ENCODE peak calls at places on chromosomes 5 and 9, in four cellular contexts. I is Caco-2, Z is foreskin fibroblast, U is choroid plexus epithelial cell. M is an unnamed sample.

GRCh38 chr9:6079386-6079785 is 64.0 kb upstream of the RANBP6 start:
- DNase-seq in I (no peak), Z (no peak), U (no peak), M (no peak)

GRCh38 chr5:31161772-31162171 is 31.7 kb upstream of the CDH6 start:
- DNase-seq in I (peak), Z (no peak), U (peak), M (no peak)

GRCh38 chr5:80246995-80247729 is 8.7 kb downstream of the SERINC5 start:
- DNase-seq in I (peak), Z (peak), U (peak), M (peak)

GRCh38 chr9:93191354-93191660 is 7.4 kb downstream of the WNK2 start:
- DNase-seq in I (no peak), Z (no peak), U (no peak), M (no peak)

GRCh38 chr9:131178895-131179294 is 53.5 kb downstream of the NUP214 start:
- DNase-seq in I (no peak), Z (no peak), U (no peak), M (no peak)

GRCh38 chr9:38026840-38027527 is 42.0 kb downstream of the SHB start:
- DNase-seq in I (no peak), Z (peak), U (no peak), M (no peak)

GRCh38 chr5:75007537-75007847 is 44.9 kb downstream of the GCNT4 start:
- DNase-seq in I (no peak), Z (peak), U (peak), M (peak)

GRCh38 chr5:23461576-23461975 is 45.8 kb upstream of the PRDM9 start:
- DNase-seq in I (no peak), Z (no peak), U (no peak), M (no peak)

GRCh38 chr5:139765409-139766217 is 30.0 kb upstream of the PSD2 start:
- DNase-seq in I (peak), Z (peak), U (peak), M (no peak)

GRCh38 chr9:121798941-121799340 is 147.5 kb downstream of the DAB2IP start:
- DNase-seq in I (no peak), Z (no peak), U (no peak), M (no peak)

GRCh38 chr9:133003671-133004090 is 25.2 kb downstream of the GFI1B start:
- DNase-seq in I (no peak), Z (no peak), U (no peak), M (no peak)

GRCh38 chr9:117464941-117465616 is 50.2 kb upstream of the ASTN2 start:
- DNase-seq in I (no peak), Z (no peak), U (no peak), M (no peak)

GRCh38 chr5:181246276-181247050 is 2.8 kb upstream of the RACK1 start:
- DNase-seq in I (peak), Z (peak), U (peak), M (no peak)

GRCh38 chr9:130300739-130301138 is 35.2 kb downstream of the HMCN2 start:
- DNase-seq in I (no peak), Z (no peak), U (no peak), M (no peak)

GRCh38 chr5:74179183-74179582 is 461.3 kb downstream of the ENC1 start:
- DNase-seq in I (no peak), Z (peak), U (peak), M (no peak)

GRCh38 chr9:114017741-114018715 is 60.1 kb downstream of the AMBP start:
- DNase-seq in I (no peak), Z (no peak), U (no peak), M (no peak)

GRCh38 chr5:97133106-97133505 is 9.3 kb downstream of the LIX1 start:
- DNase-seq in I (no peak), Z (no peak), U (peak), M (no peak)

GRCh38 chr5:39100851-39101396 is 26.7 kb upstream of the RICTOR start:
- DNase-seq in I (no peak), Z (peak), U (peak), M (peak)

GRCh38 chr5:35876922-35877321 is 20.2 kb downstream of the IL7R start:
- DNase-seq in I (no peak), Z (peak), U (no peak), M (no peak)

GRCh38 chr5:5242056-5242455 is 101.9 kb downstream of the ADAMTS16 start:
- DNase-seq in I (no peak), Z (no peak), U (no peak), M (no peak)

GRCh38 chr5:175246242-175246891 is 197.6 kb downstream of the DRD1 start:
- DNase-seq in I (no peak), Z (peak), U (peak), M (peak)

GRCh38 chr5:148730272-148730954 is 76.1 kb upstream of the HTR4 start:
- DNase-seq in I (no peak), Z (peak), U (peak), M (peak)

GRCh38 chr5:163908253-163908652 is 402.8 kb downstream of the MAT2B start:
- DNase-seq in I (no peak), Z (no peak), U (no peak), M (no peak)

GRCh38 chr5:21154526-21154925 is 1166.5 kb upstream of the CDH18 start:
- DNase-seq in I (no peak), Z (no peak), U (no peak), M (no peak)

GRCh38 chr9:124602632-124603031 is 95.4 kb upstream of the NR5A1 start:
- DNase-seq in I (no peak), Z (no peak), U (no peak), M (no peak)

GRCh38 chr9:7216004-7216821 is 458.4 kb downstream of the KDM4C start:
- DNase-seq in I (no peak), Z (peak), U (peak), M (no peak)

GRCh38 chr5:111478266-111478665 is 34.1 kb downstream of the STARD4 start:
- DNase-seq in I (no peak), Z (no peak), U (peak), M (no peak)
- TF ChIP-seq CTCF in I (no peak), Z (peak), U (no peak), M (no peak)

DNA sequence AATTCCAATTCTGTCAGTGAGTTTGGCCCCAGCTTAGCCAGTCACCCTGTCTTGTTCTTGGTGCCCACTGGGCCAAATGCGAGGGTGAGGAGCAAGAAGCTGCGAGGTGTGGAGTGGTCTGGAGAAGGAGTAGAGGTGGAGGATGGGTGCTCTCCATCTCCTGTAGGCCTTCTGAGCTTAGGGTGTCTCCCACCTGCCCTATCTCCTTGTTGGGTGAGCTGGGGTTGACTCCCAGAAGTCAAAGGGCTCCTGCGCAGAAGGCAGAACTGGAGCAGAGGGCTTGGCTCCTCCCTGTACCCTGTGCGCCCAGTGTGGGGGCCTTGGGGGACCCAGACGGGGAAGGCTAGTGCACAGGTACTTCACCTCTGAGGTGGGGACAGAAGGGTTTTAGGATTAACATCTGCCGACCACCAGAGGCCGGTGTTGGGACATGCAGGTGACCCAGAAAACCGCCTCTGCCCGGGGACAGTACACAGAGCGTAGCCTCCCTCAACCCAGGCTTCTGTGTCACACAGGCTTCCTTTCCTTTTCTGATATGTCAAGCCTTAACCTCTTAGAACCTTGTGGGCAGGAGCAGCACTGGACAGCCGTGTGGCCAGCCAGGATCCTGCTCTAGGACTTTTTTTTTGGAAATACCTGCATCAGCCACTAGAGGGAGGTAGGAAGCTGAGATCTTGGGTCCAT is 16.9 kb downstream of the IL5 start:
- DNase-seq in I (peak), Z (peak), U (peak), M (no peak)
- H3K4me3 ChIP-seq in I (peak), Z (no peak), U (no peak), M (peak)

GRCh38 chr5:64637837-64638443 is 52.4 kb upstream of the SHISAL2B start:
- DNase-seq in I (peak), Z (peak), U (peak), M (no peak)
- TF ChIP-seq CTCF in I (peak), Z (no peak), U (peak), M (peak)

DNA sequence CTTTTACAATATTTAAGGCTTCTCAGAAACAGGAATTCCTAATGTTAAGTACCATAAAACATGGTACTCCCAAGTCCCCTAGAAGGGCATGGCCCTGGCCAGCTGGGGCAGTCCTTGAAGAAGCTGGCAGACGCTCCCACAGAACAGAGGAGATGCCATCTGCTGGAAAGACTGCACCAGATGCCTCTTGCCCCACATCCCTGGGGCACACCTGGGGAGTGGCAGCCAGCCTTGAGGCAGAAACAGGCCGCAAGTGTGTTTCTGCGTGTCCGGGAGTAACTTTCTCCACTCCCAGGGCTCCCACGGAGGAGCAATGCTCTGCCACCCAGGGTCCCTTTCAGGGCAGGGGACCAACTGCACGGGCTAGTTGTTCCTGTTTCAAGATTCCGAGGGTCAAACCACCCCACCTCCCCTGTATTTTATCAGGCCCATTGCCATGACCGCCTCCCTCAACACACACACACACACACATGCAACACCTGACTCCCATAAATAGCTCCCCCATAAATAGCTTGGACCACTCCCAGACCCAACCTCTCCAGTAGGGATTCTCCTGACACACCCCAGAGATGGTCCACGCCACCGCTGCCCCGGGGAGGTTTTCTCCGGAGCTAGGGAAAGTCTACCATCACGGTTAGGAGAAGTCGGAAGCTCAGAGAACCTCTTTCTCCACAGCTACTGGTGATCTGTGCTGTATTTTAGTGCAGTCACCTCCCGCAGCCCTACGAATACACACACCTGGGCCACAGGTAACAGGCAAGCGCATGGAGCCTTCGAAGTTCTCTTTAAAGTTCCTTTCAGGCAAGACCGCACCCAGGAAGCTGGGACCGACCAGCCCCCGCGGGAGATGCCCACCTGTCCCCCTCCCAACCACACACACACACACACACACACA is 1.5 kb downstream of the SPOCK1 start:
- DNase-seq in I (no peak), Z (peak), U (no peak), M (no peak)
- H3K4me3 ChIP-seq in I (no peak), Z (peak), U (no peak), M (peak)